ENCODE peak calls at places on chromosomes 12 and 14, in eight cellular contexts. J is fibroblast of mammary gland, C is astrocyte of the spinal cord, G is left ventricle myocardium inferior, Z is astrocyte of the cerebellum, W is endothelial cell of umbilical vein, T is pancreas, M is foreskin fibroblast. H is an unnamed sample.

GRCh38 chr12:51009038-51009437 is 17.1 kb downstream of the SLC11A2 start:
- DNase-seq in W (no peak), J (peak; percentile 24), G (peak; percentile 66), C (peak; percentile 23), M (no peak), T (no peak), Z (no peak), H (no peak)

GRCh38 chr12:121857322-121858246 is 1.1 kb downstream of the HPD start:
- DNase-seq in W (no peak), G (no peak), Z (no peak), J (no peak), M (no peak), C (no peak), T (no peak), H (peak; percentile 32)

GRCh38 chr12:112381421-112381897 is 772 bp downstream of the HECTD4 start:
- DNase-seq in C (no peak), J (no peak), G (peak; percentile 18), Z (no peak), T (no peak), M (no peak), W (peak; percentile 22), H (no peak)

GRCh38 chr12:23867794-23868193 is 81.7 kb downstream of the SOX5 start:
- DNase-seq in W (no peak), C (no peak), J (no peak), T (no peak), Z (no peak), M (no peak), G (no peak), H (no peak)

GRCh38 chr14:73723799-73724621 is 9.8 kb upstream of the PNMA1 start:
- DNase-seq in Z (peak; percentile 95), J (peak; percentile 99), T (no peak), C (peak; percentile 97), G (peak; percentile 70), M (peak; percentile 97), W (peak; percentile 85), H (peak; percentile 100)

GRCh38 chr12:127130506-127131100 is 1136.4 kb upstream of the TMEM132C start:
- DNase-seq in M (no peak), G (no peak), J (peak; percentile 35), T (no peak), C (peak; percentile 6), W (no peak), Z (no peak), H (no peak)

GRCh38 chr14:59897757-59898383 is 22.1 kb upstream of the LRRC9 start:
- DNase-seq in Z (peak; percentile 46), C (peak; percentile 45), J (peak; percentile 25), T (no peak), G (no peak), W (peak; percentile 29), M (no peak), H (peak; percentile 47)

GRCh38 chr12:104951759-104952509 is 6.2 kb downstream of the SLC41A2 start:
- DNase-seq in M (peak; percentile 36), W (no peak), C (peak; percentile 59), J (peak; percentile 56), T (no peak), G (no peak), Z (no peak), H (no peak)

GRCh38 chr14:61756135-61756534 is 6.1 kb upstream of the SNAPC1 start:
- DNase-seq in C (peak; percentile 2), M (no peak), G (no peak), J (no peak), W (no peak), Z (no peak), T (no peak), H (peak; percentile 55)

GRCh38 chr12:69897744-69898143 is 72.7 kb downstream of the MYRFL start:
- DNase-seq in M (peak; percentile 75), W (peak; percentile 48), G (peak; percentile 58), Z (peak; percentile 97), J (peak; percentile 91), C (peak; percentile 98), T (no peak), H (peak; percentile 87)

GRCh38 chr12:89429539-89429938 is 77.2 kb upstream of the DUSP6 start:
- DNase-seq in M (no peak), W (no peak), J (no peak), T (no peak), G (no peak), C (no peak), Z (no peak), H (no peak)

GRCh38 chr12:20214286-20214685 is 154.1 kb upstream of the PDE3A start:
- DNase-seq in T (no peak), Z (no peak), W (peak; percentile 43), C (peak; percentile 25), J (peak; percentile 58), G (no peak), M (no peak), H (peak; percentile 45)

GRCh38 chr14:68137704-68138619 is 318.4 kb downstream of the RAD51B start:
- DNase-seq in G (no peak), J (peak; percentile 96), M (peak; percentile 92), C (peak; percentile 95), Z (peak; percentile 68), W (peak; percentile 12), T (no peak), H (peak; percentile 84)

GRCh38 chr12:45050751-45051489 is at the start of gene DBX2:
- DNase-seq in G (no peak), J (no peak), T (no peak), Z (no peak), M (no peak), C (peak; percentile 2), W (no peak), H (peak; percentile 1)

GRCh38 chr12:93419388-93420034 is 22.2 kb downstream of the UBE2N start:
- DNase-seq in G (no peak), M (no peak), C (peak; percentile 77), T (no peak), J (peak; percentile 76), Z (peak; percentile 51), W (peak; percentile 76), H (peak; percentile 81)

GRCh38 chr14:76923422-76924362 is 97.5 kb downstream of the LRRC74A start:
- DNase-seq in T (no peak), W (no peak), J (no peak), C (no peak), Z (no peak), G (no peak), M (no peak), H (no peak)

DNA sequence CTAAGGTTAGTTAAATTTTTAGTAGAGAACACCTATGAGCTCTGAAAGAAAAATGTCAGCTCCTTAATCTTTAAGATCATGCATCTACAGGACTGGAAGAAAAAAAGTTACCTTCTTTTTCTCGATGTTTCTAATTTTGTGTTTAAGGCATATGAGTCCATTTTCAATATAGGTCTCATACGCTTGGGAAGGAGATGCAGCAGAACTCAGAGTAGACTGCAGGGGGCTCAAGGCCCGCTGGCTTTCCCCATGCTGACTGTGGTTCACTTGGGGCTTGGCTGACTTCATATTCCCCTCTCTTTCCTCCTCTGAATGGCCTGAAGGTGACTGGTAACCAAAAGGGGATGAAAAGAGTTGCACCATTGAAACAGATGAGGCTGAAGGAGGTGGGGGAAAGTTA is 1.5 kb downstream of the CAPRIN2 start:
- DNase-seq in W (peak; percentile 52), Z (peak; percentile 36), C (peak; percentile 53), G (no peak), J (peak; percentile 54), T (no peak), M (peak; percentile 30), H (peak; percentile 63)
- TF ChIP-seq CTCF in W (peak; percentile 37), Z (peak; percentile 72), C (peak; percentile 64), G (peak; percentile 20), J (peak; percentile 60), T (no peak), M (peak; percentile 41), H (peak; percentile 67)

DNA sequence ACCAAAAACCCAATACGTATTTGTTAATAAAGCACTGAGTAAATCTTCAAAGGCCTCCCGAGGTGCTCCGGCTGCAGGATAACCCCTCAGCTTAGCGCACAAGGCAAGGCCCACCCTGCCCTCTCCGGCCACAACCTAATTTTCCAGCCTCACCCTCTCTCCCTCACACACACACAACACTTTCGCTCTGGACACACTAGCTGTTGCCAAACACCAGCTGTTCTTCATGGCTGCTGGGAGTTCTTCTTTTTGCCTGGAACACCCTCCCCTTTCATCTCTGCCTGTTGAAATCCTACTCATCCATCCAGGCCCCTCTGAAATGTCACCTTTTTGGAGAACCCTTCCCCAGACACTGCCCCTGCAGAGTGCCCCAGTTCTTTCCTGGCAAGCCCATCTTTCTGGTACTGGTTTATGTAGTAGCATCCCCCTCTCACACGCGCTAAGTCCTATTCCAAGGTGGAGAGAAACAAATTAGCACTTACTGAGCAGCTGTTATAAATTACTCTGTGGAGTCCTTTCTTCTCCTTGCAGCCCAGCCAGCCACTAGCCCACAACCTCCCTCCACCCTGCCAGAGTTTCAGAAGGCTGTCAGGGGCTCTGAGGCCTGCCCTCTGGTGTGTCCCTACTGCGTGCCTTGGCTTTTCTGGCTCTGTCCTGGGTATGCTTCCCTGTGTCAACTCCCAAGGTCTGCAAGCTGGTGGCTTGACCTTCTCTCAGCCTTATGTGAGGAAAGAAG is 808 bp upstream of the CRACR2A start:
- DNase-seq in M (no peak), C (no peak), Z (no peak), W (no peak), T (no peak), J (peak; percentile 55), G (peak; percentile 41), H (peak; percentile 50)
- H3K4me3 ChIP-seq in M (peak overlapping the region; percentile 31), C (no peak overlapping the region), Z (no peak overlapping the region), W (peak overlapping the region; percentile 57), T (no peak overlapping the region), J (peak overlapping the region; percentile 55), G (peak overlapping the region; percentile 71), H (peak overlapping the region; percentile 65)

GRCh38 chr14:23602181-23603095 is 23.8 kb upstream of the JPH4 start:
- DNase-seq in M (no peak), C (no peak), Z (no peak), W (no peak), T (no peak), J (no peak), G (no peak), H (no peak)
- TF ChIP-seq CTCF in M (no peak), C (no peak), Z (no peak), W (no peak), T (no peak), J (no peak), G (no peak), H (no peak)

GRCh38 chr12:42936991-42937390 is 347.4 kb upstream of the PRICKLE1 start:
- DNase-seq in J (peak; percentile 45), W (no peak), G (no peak), T (no peak), M (no peak), Z (no peak), C (no peak), H (no peak)

GRCh38 chr12:42935090-42935489 is 345.5 kb upstream of the PRICKLE1 start:
- DNase-seq in M (no peak), G (no peak), Z (no peak), T (no peak), J (peak; percentile 19), W (no peak), C (no peak), H (peak; percentile 4)

GRCh38 chr12:42933461-42934081 is 344.0 kb upstream of the PRICKLE1 start:
- DNase-seq in W (no peak), J (no peak), T (no peak), M (no peak), G (no peak), C (no peak), Z (no peak), H (no peak)

GRCh38 chr12:42932937-42933336 is 343.4 kb upstream of the PRICKLE1 start:
- DNase-seq in T (no peak), Z (no peak), G (no peak), M (no peak), W (no peak), J (no peak), C (no peak), H (no peak)

DNA sequence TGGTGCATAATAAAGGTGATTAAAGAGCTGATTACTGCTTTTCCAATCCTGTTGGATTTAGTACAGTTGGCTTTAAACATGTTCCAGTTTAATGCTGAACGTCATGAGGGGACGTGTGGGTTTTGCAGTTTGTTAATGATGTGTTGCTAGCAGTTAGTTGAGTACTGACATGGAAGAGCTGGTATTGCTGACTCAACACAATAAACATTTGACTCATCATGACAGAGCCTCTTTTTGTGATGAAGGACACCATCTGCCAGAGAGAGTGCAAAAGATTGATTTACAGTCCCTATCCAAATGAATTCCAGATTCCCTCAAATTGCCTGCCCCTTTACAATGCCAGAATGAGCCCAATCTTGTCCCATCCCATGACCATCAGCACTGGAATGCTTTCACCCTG is 346.2 kb upstream of the PRICKLE1 start:
- DNase-seq in G (no peak), T (no peak), J (peak; percentile 89), C (no peak), W (no peak), M (peak; percentile 56), Z (no peak), H (peak; percentile 39)
- H3K4me3 ChIP-seq in G (no peak overlapping the region), T (no peak overlapping the region), J (no peak overlapping the region), C (no peak overlapping the region), W (no peak overlapping the region), M (no peak overlapping the region), Z (no peak overlapping the region), H (no peak overlapping the region)

H was measured in cardiac fibroblast.